ENCODE peak calls at places on chromosomes 2 and 18, in nine cellular contexts. D is A549; I is psoas muscle; N is cardiac fibroblast; S is CD8-positive, alpha-beta T cell; B is NB4; Z is spleen; E is AG04450; Q is fibroblast of mammary gland. Y is an unnamed sample.

GRCh38 chr2:140975237-140975636 is 1155.6 kb downstream of the LRP1B start:
- DNase-seq in D (no peak), I (no peak), N (peak), S (no peak), B (peak), Z (no peak), E (no peak), Q (peak), Y (peak)

GRCh38 chr2:95043300-95043786 is 17.8 kb downstream of the MAL start:
- DNase-seq in D (no peak), I (peak), N (peak), S (no peak), B (no peak), Z (no peak), E (peak), Q (peak), Y (peak)

GRCh38 chr2:172953970-172954852 is 121.4 kb upstream of the MAP3K20 start:
- DNase-seq in D (no peak), I (no peak), N (no peak), S (no peak), B (no peak), Z (no peak), E (no peak), Q (no peak), Y (no peak)

GRCh38 chr2:17979707-17980106 is 101.2 kb downstream of the KCNS3 start:
- DNase-seq in D (no peak), I (no peak), N (no peak), S (no peak), B (no peak), Z (no peak), E (peak), Q (peak), Y (no peak)

GRCh38 chr2:16613475-16613874 is 52.2 kb downstream of the CYRIA start:
- DNase-seq in D (peak), I (no peak), N (peak), S (no peak), B (peak), Z (no peak), E (no peak), Q (peak), Y (peak)

GRCh38 chr18:23356915-23357421 is 96.1 kb upstream of the RIOK3 start:
- DNase-seq in D (no peak), I (no peak), N (peak), S (no peak), B (peak), Z (no peak), E (no peak), Q (peak), Y (peak)

GRCh38 chr2:171134624-171135230 is 26.0 kb downstream of the TLK1 start:
- DNase-seq in D (no peak), I (no peak), N (peak), S (no peak), B (no peak), Z (no peak), E (no peak), Q (no peak), Y (peak)

GRCh38 chr18:9101730-9102390 is 639 bp upstream of the NDUFV2 start:
- DNase-seq in D (peak), I (no peak), N (peak), S (no peak), B (peak), Z (no peak), E (no peak), Q (peak), Y (peak)

GRCh38 chr2:159769147-159769546 is 28.9 kb downstream of the CD302 start:
- DNase-seq in D (no peak), I (no peak), N (no peak), S (no peak), B (no peak), Z (no peak), E (no peak), Q (no peak), Y (no peak)

GRCh38 chr2:201127570-201127969 is 11.6 kb downstream of the CFLAR start:
- DNase-seq in D (no peak), I (peak), N (peak), S (no peak), B (no peak), Z (no peak), E (peak), Q (peak), Y (peak)

GRCh38 chr2:229445013-229445412 is 173.9 kb upstream of the PID1 start:
- DNase-seq in D (peak), I (peak), N (peak), S (no peak), B (peak), Z (no peak), E (peak), Q (peak), Y (peak)

GRCh38 chr2:207159002-207159401 is 6.7 kb downstream of the KLF7 start:
- DNase-seq in D (no peak), I (no peak), N (no peak), S (no peak), B (no peak), Z (no peak), E (no peak), Q (no peak), Y (no peak)

GRCh38 chr18:21243041-21243431 is 1.0 kb downstream of the GREB1L start:
- DNase-seq in D (peak), I (no peak), N (no peak), S (no peak), B (no peak), Z (no peak), E (no peak), Q (peak), Y (no peak)

GRCh38 chr2:233832869-233833812 is 21.2 kb downstream of the HJURP start:
- DNase-seq in D (peak), I (no peak), N (peak), S (no peak), B (peak), Z (peak), E (peak), Q (peak), Y (peak)

GRCh38 chr2:172586255-172586891 is 30.5 kb downstream of the PDK1 start:
- DNase-seq in D (no peak), I (no peak), N (no peak), S (no peak), B (no peak), Z (no peak), E (no peak), Q (no peak), Y (no peak)

GRCh38 chr2:128608911-128609880 is 290.5 kb upstream of the HS6ST1 start:
- DNase-seq in D (no peak), I (no peak), N (no peak), S (no peak), B (no peak), Z (peak), E (no peak), Q (no peak), Y (no peak)

GRCh38 chr2:45986509-45986908 is 310.7 kb upstream of the EPAS1 start:
- DNase-seq in D (no peak), I (peak), N (no peak), S (no peak), B (peak), Z (no peak), E (no peak), Q (no peak), Y (no peak)

GRCh38 chr18:49812321-49813070 is 837 bp downstream of the ACAA2 start:
- DNase-seq in D (no peak), I (no peak), N (peak), S (no peak), B (no peak), Z (no peak), E (no peak), Q (no peak), Y (peak)

GRCh38 chr2:236685361-236685760 is 115.7 kb downstream of the ACKR3 start:
- DNase-seq in D (no peak), I (no peak), N (no peak), S (no peak), B (no peak), Z (no peak), E (no peak), Q (no peak), Y (no peak)

GRCh38 chr2:173884403-173884802 is 80.8 kb downstream of the SP3 start:
- DNase-seq in D (no peak), I (peak), N (peak), S (no peak), B (peak), Z (peak), E (no peak), Q (peak), Y (peak)

GRCh38 chr2:40027968-40028367 is 248.9 kb upstream of the THUMPD2 start:
- DNase-seq in D (no peak), I (no peak), N (no peak), S (no peak), B (no peak), Z (no peak), E (no peak), Q (peak), Y (peak)

GRCh38 chr2:215368493-215368809 is 56.6 kb downstream of the ATIC start:
- DNase-seq in D (no peak), I (no peak), N (peak), S (no peak), B (no peak), Z (no peak), E (no peak), Q (peak), Y (peak)

GRCh38 chr18:45562567-45563479 is 52.5 kb upstream of the SLC14A2 start:
- DNase-seq in D (no peak), I (peak), N (no peak), S (no peak), B (no peak), Z (no peak), E (no peak), Q (no peak), Y (no peak)

GRCh38 chr2:40101076-40101688 is 322.1 kb upstream of the THUMPD2 start:
- DNase-seq in D (no peak), I (no peak), N (peak), S (no peak), B (peak), Z (no peak), E (peak), Q (peak), Y (peak)

GRCh38 chr2:137980459-137980858 is 16.2 kb downstream of the HNMT start:
- DNase-seq in D (no peak), I (no peak), N (peak), S (no peak), B (peak), Z (no peak), E (no peak), Q (peak), Y (peak)

GRCh38 chr18:76416935-76417334 is 78.1 kb downstream of the ZNF516 start:
- DNase-seq in D (no peak), I (no peak), N (peak), S (no peak), B (no peak), Z (no peak), E (no peak), Q (peak), Y (peak)

GRCh38 chr2:140246058-140246457 is 1465.9 kb upstream of the NXPH2 start:
- DNase-seq in D (no peak), I (no peak), N (no peak), S (no peak), B (no peak), Z (no peak), E (no peak), Q (no peak), Y (no peak)

GRCh38 chr2:83069724-83070123 is 1389.4 kb downstream of the SUCLG1 start:
- DNase-seq in D (no peak), I (no peak), N (peak), S (no peak), B (no peak), Z (no peak), E (no peak), Q (no peak), Y (peak)

GRCh38 chr2:203915256-203915655 is 21.3 kb upstream of the ICOS start:
- DNase-seq in D (no peak), I (no peak), N (no peak), S (no peak), B (no peak), Z (no peak), E (no peak), Q (peak), Y (no peak)

GRCh38 chr2:38432827-38433606 is 55.9 kb upstream of the ATL2 start:
- DNase-seq in D (no peak), I (no peak), N (no peak), S (no peak), B (peak), Z (no peak), E (no peak), Q (no peak), Y (peak)

GRCh38 chr2:238467062-238467461 is 40.3 kb downstream of the ASB1 start:
- DNase-seq in D (no peak), I (no peak), N (no peak), S (no peak), B (no peak), Z (no peak), E (no peak), Q (no peak), Y (no peak)

GRCh38 chr2:14903709-14904374 is 271.3 kb downstream of the LRATD1 start:
- DNase-seq in D (peak), I (no peak), N (no peak), S (no peak), B (peak), Z (peak), E (no peak), Q (peak), Y (no peak)

GRCh38 chr2:55922488-55922887 is 1.1 kb downstream of the EFEMP1 start:
- DNase-seq in D (no peak), I (no peak), N (peak), S (no peak), B (no peak), Z (no peak), E (no peak), Q (peak), Y (peak)

GRCh38 chr2:16134436-16135165 is 194.3 kb downstream of the MYCN start:
- DNase-seq in D (no peak), I (no peak), N (no peak), S (no peak), B (no peak), Z (no peak), E (no peak), Q (no peak), Y (no peak)

GRCh38 chr2:202339052-202339870 is 36.9 kb upstream of the BMPR2 start:
- DNase-seq in D (peak), I (no peak), N (peak), S (no peak), B (no peak), Z (no peak), E (peak), Q (peak), Y (peak)

GRCh38 chr18:33022370-33022769 is 249.5 kb upstream of the KLHL14 start:
- DNase-seq in D (peak), I (no peak), N (no peak), S (no peak), B (no peak), Z (no peak), E (no peak), Q (no peak), Y (no peak)

GRCh38 chr18:22858121-22858520 is 75.0 kb upstream of the RBBP8 start:
- DNase-seq in D (no peak), I (no peak), N (no peak), S (no peak), B (no peak), Z (no peak), E (no peak), Q (no peak), Y (no peak)

GRCh38 chr2:109210431-109211200 is 81.6 kb downstream of the SH3RF3 start:
- DNase-seq in D (no peak), I (no peak), N (peak), S (no peak), B (no peak), Z (no peak), E (no peak), Q (peak), Y (peak)

GRCh38 chr2:229914182-229914581 is 7.6 kb downstream of the TRIP12 start:
- DNase-seq in D (no peak), I (no peak), N (peak), S (no peak), B (peak), Z (no peak), E (no peak), Q (no peak), Y (peak)

GRCh38 chr2:75525434-75526308 is 35.1 kb downstream of the EVA1A start:
- DNase-seq in D (no peak), I (no peak), N (no peak), S (no peak), B (no peak), Z (no peak), E (no peak), Q (peak), Y (no peak)

GRCh38 chr2:6866239-6866745 is 585 bp upstream of the CMPK2 start:
- DNase-seq in D (peak), I (no peak), N (peak), S (no peak), B (peak), Z (peak), E (no peak), Q (peak), Y (peak)

GRCh38 chr2:6864938-6865345 is 765 bp downstream of the CMPK2 start:
- DNase-seq in D (no peak), I (no peak), N (peak), S (no peak), B (peak), Z (peak), E (no peak), Q (no peak), Y (peak)

GRCh38 chr2:6864251-6864758 is 1.4 kb downstream of the CMPK2 start:
- DNase-seq in D (no peak), I (no peak), N (no peak), S (no peak), B (peak), Z (no peak), E (no peak), Q (no peak), Y (no peak)

GRCh38 chr2:6866982-6867381 is 1.3 kb upstream of the CMPK2 start:
- DNase-seq in D (no peak), I (no peak), N (no peak), S (no peak), B (no peak), Z (no peak), E (no peak), Q (no peak), Y (no peak)

DNA sequence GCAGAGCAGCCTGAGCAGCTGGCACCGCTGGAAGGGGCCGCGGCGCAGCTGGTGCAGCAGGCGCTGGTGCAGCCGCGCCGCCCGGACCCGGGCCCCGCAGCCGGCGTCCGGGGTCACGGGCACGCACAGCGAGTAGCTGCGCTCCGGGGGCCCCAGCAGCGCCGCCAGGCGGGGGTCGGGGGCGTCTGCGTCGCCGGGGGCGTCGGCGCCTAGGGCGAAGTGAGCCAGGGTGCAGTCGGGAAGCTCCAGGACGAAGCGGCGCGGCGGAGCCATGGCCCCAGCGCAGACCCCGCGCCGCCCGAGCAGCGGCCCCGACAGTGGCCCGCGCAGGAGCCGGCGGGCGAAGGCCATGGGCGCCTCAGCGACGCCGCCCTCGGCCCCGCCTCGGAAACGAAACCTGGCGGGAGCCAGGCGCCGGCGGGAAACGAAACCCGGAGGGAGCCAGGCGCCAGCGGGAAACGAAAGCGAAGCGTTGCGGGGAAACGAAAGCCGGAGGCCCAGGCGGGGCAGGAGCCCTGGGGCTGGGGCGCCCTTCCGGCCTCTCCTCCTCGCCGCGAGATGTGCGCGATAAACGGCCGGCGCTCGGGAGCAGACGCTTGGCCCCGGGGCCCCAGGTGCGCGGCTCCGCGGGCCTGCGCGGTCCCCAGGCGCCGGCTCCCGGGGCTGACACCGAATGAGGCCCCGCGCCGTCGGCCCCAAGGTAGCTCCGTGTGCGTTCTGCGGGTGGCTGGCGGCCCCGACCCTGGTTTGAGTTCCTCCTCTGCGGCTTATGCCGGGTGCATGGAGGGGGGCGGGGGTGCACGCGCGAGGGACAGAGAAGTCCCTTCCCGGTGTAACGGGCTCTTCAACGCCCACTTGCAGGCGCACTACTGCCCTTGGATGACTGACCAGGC is at the start of gene CMPK2:
- DNase-seq in D (peak), I (peak), N (peak), S (peak), B (peak), Z (peak), E (no peak), Q (peak), Y (peak)
- TF ChIP-seq CTCF in D (peak), I (peak), N (no peak), S (peak), B (peak), Z (peak), E (no peak), Q (no peak), Y (no peak)

GRCh38 chr18:75205760-75206109 is 3.2 kb downstream of the PTGR3 start:
- DNase-seq in D (no peak), I (no peak), N (no peak), S (no peak), B (no peak), Z (no peak), E (no peak), Q (peak), Y (no peak)
- H3K4me3 ChIP-seq in D (no peak), I (peak), N (no peak), S (no peak), B (no peak), Z (no peak), E (peak), Q (peak), Y (no peak)

GRCh38 chr2:97774425-97774824 is 61.0 kb downstream of the ZAP70 start:
- DNase-seq in D (no peak), I (no peak), N (peak), S (no peak), B (peak), Z (no peak), E (no peak), Q (peak), Y (peak)
- TF ChIP-seq CTCF in D (peak), I (peak), N (peak), S (no peak), B (peak), Z (peak), E (peak), Q (peak), Y (peak)

GRCh38 chr2:127381762-127382161 is 6.0 kb downstream of the MAP3K2 start:
- DNase-seq in D (no peak), I (no peak), N (no peak), S (no peak), B (no peak), Z (no peak), E (no peak), Q (no peak), Y (no peak)
- H3K4me3 ChIP-seq in D (no peak), I (peak), N (no peak), S (no peak), B (no peak), Z (no peak), E (no peak), Q (no peak), Y (no peak)

DNA sequence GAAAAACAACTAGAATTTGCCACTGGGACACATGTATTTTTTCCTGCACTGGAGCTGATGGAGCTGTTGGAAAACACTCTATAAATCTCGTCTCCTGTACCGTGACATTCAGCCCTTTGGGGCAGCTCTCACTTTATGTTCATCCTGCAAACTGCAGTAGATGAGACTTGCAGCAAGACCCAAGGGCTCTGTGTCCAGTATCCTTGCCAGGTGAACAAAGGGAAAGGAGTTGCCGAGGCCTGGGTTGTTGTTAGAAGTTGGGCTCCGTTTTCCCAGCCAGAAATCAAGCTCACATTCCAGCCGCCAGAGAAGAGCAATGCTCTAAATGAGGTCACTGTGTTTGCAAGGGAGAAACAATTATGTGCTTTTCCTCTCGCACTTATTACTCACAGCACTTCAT is 285.1 kb downstream of the SLC4A3 start:
- DNase-seq in D (no peak), I (no peak), N (peak), S (no peak), B (no peak), Z (no peak), E (peak), Q (peak), Y (peak)
- TF ChIP-seq CTCF in D (no peak), I (no peak), N (no peak), S (no peak), B (no peak), Z (no peak), E (peak), Q (peak), Y (no peak)